ENCODE peak calls at places on chromosomes 3 and 15, in five cellular contexts. P, F, I, S and V are unnamed samples.

GRCh38 chr15:77483426-77483825 is 62.7 kb downstream of the HMG20A start:
- DNase-seq in P (no peak), F (no peak), I (no peak), S (no peak), V (no peak)

GRCh38 chr15:69359724-69360123 is 54.4 kb upstream of the KIF23 start:
- DNase-seq in F (no peak), I (no peak), P (no peak), S (no peak), V (no peak)

GRCh38 chr3:66039590-66039887 is 821 bp upstream of the MAGI1 start:
- DNase-seq in I (peak), S (no peak), P (peak), F (no peak), V (peak)

GRCh38 chr15:101288905-101289513 is 6.0 kb downstream of the SNRPA1 start:
- DNase-seq in S (no peak), I (no peak), P (peak), F (no peak), V (no peak)

GRCh38 chr3:13011369-13012227 is 61.6 kb downstream of the IQSEC1 start:
- DNase-seq in I (peak), S (no peak), P (no peak), F (no peak), V (no peak)

GRCh38 chr15:69789648-69790393 is 307.9 kb downstream of the TLE3 start:
- DNase-seq in I (no peak), S (no peak), F (no peak), P (no peak), V (no peak)

GRCh38 chr3:113241292-113242033 is 30.1 kb downstream of the BOC start:
- DNase-seq in S (no peak), F (peak), I (no peak), P (no peak), V (no peak)

GRCh38 chr15:44064706-44065105 is 130.4 kb downstream of the FRMD5 start:
- DNase-seq in P (no peak), I (no peak), S (no peak), F (peak), V (no peak)

GRCh38 chr15:56736308-56736707 is 3.0 kb upstream of the ZNF280D start:
- DNase-seq in S (no peak), P (no peak), F (no peak), I (no peak), V (no peak)

GRCh38 chr3:129162729-129163579 is 2.1 kb upstream of the ISY1 start:
- DNase-seq in I (no peak), P (no peak), F (no peak), S (no peak), V (no peak)

GRCh38 chr3:72614394-72615074 is 233.7 kb downstream of the SHQ1 start:
- DNase-seq in P (no peak), F (no peak), I (no peak), S (no peak), V (no peak)

GRCh38 chr15:43329222-43329959 is 982 bp downstream of the LCMT2 start:
- DNase-seq in I (no peak), P (no peak), F (no peak), S (peak), V (no peak)

DNA sequence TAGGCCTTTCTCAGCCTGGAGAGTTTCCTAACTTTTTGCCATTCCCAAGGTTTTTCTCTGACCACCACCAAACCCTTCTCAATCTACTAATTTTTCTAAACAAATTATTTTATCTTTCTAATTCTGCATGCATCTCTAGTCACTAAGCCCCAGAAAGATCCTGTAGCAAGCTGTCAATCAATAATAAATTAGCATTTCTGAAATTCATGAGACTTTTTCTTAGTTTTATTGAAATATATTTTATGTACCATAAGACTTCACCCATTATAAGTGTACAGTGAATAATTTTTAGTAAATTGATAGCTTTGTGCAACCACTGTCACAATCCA is 22.4 kb upstream of the AP4E1 start:
- DNase-seq in S (no peak), I (no peak), F (no peak), P (no peak), V (no peak)
- H3K4me3 ChIP-seq in S (no peak), I (no peak), F (no peak), P (no peak), V (no peak)

DNA sequence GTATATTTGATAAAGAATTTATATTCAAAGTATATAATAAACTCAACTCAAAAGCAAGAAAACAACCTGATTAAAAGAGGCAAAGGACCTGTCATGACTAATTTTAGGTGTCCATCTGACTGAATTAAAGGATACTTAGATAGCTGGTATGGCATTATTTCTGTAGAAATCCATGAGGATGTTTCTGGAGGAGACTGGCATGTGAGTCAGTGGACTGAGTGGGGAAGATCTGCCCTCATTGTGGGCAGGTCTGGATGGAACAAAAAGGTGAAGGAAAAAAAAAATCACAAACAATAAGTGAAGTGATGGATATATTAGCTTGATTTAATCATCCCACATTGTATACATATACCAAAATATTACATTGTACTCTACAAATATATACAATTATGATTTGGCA is 16.6 kb downstream of the ANKRD28 start:
- DNase-seq in I (no peak), S (no peak), P (no peak), F (no peak), V (no peak)
- H3K4me3 ChIP-seq in I (no peak), S (no peak), P (no peak), F (no peak), V (no peak)

GRCh38 chr3:174536319-174536718 is 322.8 kb upstream of the NAALADL2 start:
- DNase-seq in P (no peak), I (no peak), F (no peak), S (no peak), V (no peak)
- H3K4me3 ChIP-seq in P (no peak), I (no peak), F (no peak), S (no peak), V (no peak)

DNA sequence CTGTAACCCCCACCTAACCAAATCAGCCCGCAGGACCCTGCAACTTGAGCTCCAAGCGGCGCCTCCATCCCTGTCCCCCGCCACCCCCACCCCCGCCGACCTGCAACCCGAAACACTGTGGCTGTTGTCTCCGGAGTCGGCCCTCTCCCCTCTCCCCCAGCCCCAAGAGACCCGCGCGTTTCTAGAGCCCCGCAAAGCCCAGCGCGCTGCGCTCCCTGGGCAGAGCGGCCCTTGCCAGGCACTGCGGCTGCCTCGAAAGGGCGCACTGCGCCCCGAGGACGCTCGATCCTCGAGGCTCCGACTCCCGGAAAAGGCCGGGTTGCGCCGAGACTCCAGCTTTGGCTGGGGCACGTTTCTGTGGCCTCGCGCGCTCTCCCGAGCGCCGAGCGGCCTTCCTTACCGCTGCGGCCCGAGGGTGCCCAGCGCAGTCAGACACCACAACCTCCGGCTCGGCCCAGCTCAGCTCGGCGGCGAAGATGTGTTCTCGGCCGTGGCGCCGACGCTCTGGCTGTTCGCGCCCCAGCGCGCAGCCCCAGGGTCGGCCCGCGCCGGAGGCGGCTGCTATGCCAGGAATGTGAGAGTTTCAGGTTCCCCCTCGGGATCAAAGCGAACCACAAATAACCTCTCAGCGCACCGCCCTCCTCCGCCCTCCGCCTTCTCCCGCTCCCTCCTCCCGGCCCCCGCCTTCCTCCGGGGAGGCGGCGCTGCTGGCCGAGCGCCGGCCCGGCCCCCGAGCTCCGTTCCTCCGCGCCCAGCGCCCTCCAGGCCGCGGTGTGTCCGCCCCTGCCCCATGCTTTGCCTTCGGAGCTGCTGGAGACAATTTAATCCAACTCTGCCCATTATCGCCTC is at the start of gene AMOTL2:
- DNase-seq in S (peak), F (peak), I (peak), P (peak), V (peak)
- H3K4me3 ChIP-seq in S (peak), F (peak), I (peak), P (peak), V (peak)

GRCh38 chr3:123798540-123798939 is 85.6 kb downstream of the MYLK start:
- DNase-seq in F (no peak), S (no peak), I (no peak), P (no peak), V (peak)

GRCh38 chr3:123801474-123801873 is 82.7 kb downstream of the MYLK start:
- DNase-seq in S (no peak), P (no peak), F (no peak), I (no peak), V (no peak)

GRCh38 chr3:123802007-123802630 is 82.0 kb downstream of the MYLK start:
- DNase-seq in P (no peak), I (no peak), F (no peak), S (no peak), V (no peak)

GRCh38 chr3:123800352-123800682 is 83.8 kb downstream of the MYLK start:
- DNase-seq in I (no peak), P (no peak), S (no peak), F (no peak), V (no peak)

DNA sequence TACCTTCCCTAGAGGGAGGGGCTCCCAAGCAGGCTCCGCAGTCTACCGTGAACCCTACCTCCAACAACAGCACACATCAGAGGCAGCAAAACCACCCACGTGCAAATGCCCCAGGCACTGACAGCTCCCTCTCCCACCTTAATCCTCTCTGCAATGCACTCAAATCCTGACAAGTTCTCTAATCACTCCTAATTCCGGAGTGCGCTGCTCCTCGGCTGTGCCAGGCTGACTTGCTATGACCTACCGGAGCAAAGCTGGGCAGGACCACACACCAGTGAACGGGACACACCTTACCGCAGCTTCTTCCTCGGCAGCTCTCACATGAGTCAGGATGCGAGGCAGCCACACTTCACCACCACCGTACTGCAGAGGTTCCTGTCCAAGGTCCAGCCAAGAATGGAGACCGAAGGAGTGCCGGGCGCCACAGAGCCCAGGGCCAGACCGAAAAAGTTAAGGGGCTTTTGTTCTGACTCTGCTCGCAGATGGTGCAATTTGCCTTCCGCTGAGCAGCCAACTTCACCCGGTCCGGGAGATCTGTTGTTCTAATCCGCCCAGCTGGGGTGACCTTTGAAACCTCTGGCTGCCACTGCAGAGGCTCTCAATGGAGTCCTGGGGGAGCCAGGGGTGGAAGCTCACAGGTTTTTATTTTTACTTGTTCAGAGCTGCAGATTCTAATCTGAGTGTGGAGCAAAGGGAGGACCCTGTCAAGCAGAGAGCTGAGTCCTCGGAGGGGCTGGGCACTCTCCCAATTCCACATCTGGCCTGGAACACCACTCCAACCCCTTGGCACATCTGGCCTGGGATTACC is 84.4 kb downstream of the MYLK start:
- DNase-seq in I (no peak), S (peak), F (peak), P (no peak), V (peak)
- H3K4me3 ChIP-seq in I (peak), S (no peak), F (peak), P (no peak), V (peak)

GRCh38 chr15:75641176-75641498 is 1.1 kb upstream of the IMP3 start:
- DNase-seq in F (no peak), I (no peak), S (no peak), P (no peak), V (no peak)
- H3K4me3 ChIP-seq in F (peak), I (no peak), S (no peak), P (no peak), V (no peak)

GRCh38 chr3:111751961-111752360 is 107.1 kb upstream of the PHLDB2 start:
- DNase-seq in F (peak), S (no peak), P (peak), I (no peak), V (no peak)
- H3K4me3 ChIP-seq in F (no peak), S (no peak), P (no peak), I (no peak), V (no peak)

GRCh38 chr3:56064684-56065083 is 403.6 kb downstream of the ERC2 start:
- DNase-seq in P (no peak), S (no peak), I (no peak), F (no peak), V (no peak)
- H3K4me3 ChIP-seq in P (no peak), S (no peak), I (no peak), F (no peak), V (no peak)